ENCODE peak calls at places on chromosome 6, in nine cellular contexts. Z, Y, F, D, Q, G, R, C and X are unnamed samples.

GRCh38 chr6:52162940-52163908 is 23.0 kb upstream of the IL17A start:
- DNase-seq in G (no peak), F (peak; percentile 81), Y (no peak), R (no peak), C (no peak), Q (peak; percentile 8), Z (no peak), D (no peak), X (no peak)

GRCh38 chr6:6674872-6675271 is 86.4 kb downstream of the LY86 start:
- DNase-seq in F (peak; percentile 70), Y (no peak), Z (no peak), Q (no peak), G (peak; percentile 64), C (no peak), R (no peak), D (no peak), X (no peak)

GRCh38 chr6:121668259-121668658 is 232.8 kb downstream of the GJA1 start:
- DNase-seq in D (no peak), Z (no peak), Q (peak; percentile 47), C (no peak), R (no peak), Y (no peak), G (no peak), F (no peak), X (no peak)

GRCh38 chr6:96837138-96837971 is at the start of gene GPR63:
- DNase-seq in C (no peak), G (peak; percentile 58), F (peak; percentile 90), Y (peak; percentile 59), R (peak; percentile 6), D (peak; percentile 88), Q (peak; percentile 86), Z (peak; percentile 57), X (peak; percentile 48)

GRCh38 chr6:72787521-72788031 is 165.7 kb downstream of the KCNQ5 start:
- DNase-seq in Q (peak; percentile 87), D (no peak), R (no peak), C (no peak), Z (no peak), Y (no peak), G (no peak), F (peak; percentile 28), X (peak; percentile 39)

GRCh38 chr6:16285467-16286150 is 47.2 kb downstream of the GMPR start:
- DNase-seq in D (no peak), Q (no peak), G (no peak), C (no peak), Z (no peak), Y (no peak), R (no peak), F (no peak), X (no peak)

GRCh38 chr6:27312146-27312949 is at the start of gene POM121L2:
- DNase-seq in F (peak; percentile 83), G (peak; percentile 72), Q (peak; percentile 59), D (peak; percentile 77), Y (no peak), Z (peak; percentile 43), R (peak; percentile 15), C (no peak), X (peak; percentile 59)

GRCh38 chr6:133130863-133131262 is 110.3 kb upstream of the EYA4 start:
- DNase-seq in R (no peak), D (no peak), Z (no peak), C (peak; percentile 63), Q (peak; percentile 52), G (no peak), Y (peak; percentile 93), F (no peak), X (peak; percentile 13)

GRCh38 chr6:132357120-132357519 is 44.2 kb downstream of the MOXD1 start:
- DNase-seq in C (no peak), Q (peak; percentile 67), D (no peak), Y (no peak), F (peak; percentile 24), G (no peak), R (no peak), Z (no peak), X (no peak)

GRCh38 chr6:4509506-4509905 is 266.7 kb upstream of the CDYL start:
- DNase-seq in Y (no peak), D (no peak), Z (no peak), Q (no peak), F (no peak), G (no peak), R (no peak), C (no peak), X (no peak)

GRCh38 chr6:88609973-88610372 is 353.4 kb downstream of the RNGTT start:
- DNase-seq in Y (no peak), Z (no peak), F (no peak), Q (no peak), D (no peak), G (no peak), R (no peak), C (no peak), X (no peak)